ENCODE peak calls at places on chromosome 4, in eight cellular contexts. One of them, this sample, is unnamed.

GRCh38 chr4:71338846-71339593 is at the start of gene SLC4A4:
- DNase-seq in thoracic aorta: no peak
- DNase-seq in NCI-H774: no peak
- DNase-seq in endodermal cell: no peak
- DNase-seq in stimulated activated naive CD4-positive, alpha-beta T cell: no peak
- DNase-seq in neural progenitor cell: no peak
- DNase-seq in cardiac fibroblast: peak; percentile 68
- DNase-seq in A549: no peak
- DNase-seq in this sample: no peak

GRCh38 chr4:72974694-72975487 is 94.6 kb downstream of the COX18 start:
- DNase-seq in A549: no peak
- DNase-seq in neural progenitor cell: no peak
- DNase-seq in stimulated activated naive CD4-positive, alpha-beta T cell: no peak
- DNase-seq in thoracic aorta: no peak
- DNase-seq in cardiac fibroblast: peak; percentile 76
- DNase-seq in NCI-H774: peak; percentile 21
- DNase-seq in endodermal cell: no peak
- DNase-seq in this sample: no peak

GRCh38 chr4:165799384-165799815 is 73.6 kb upstream of the TLL1 start:
- DNase-seq in thoracic aorta: no peak
- DNase-seq in endodermal cell: no peak
- DNase-seq in NCI-H774: no peak
- DNase-seq in cardiac fibroblast: no peak
- DNase-seq in neural progenitor cell: no peak
- DNase-seq in A549: no peak
- DNase-seq in stimulated activated naive CD4-positive, alpha-beta T cell: no peak
- DNase-seq in this sample: no peak

GRCh38 chr4:5199912-5200311 is 148.6 kb downstream of the STK32B start:
- DNase-seq in cardiac fibroblast: no peak
- DNase-seq in endodermal cell: no peak
- DNase-seq in NCI-H774: no peak
- DNase-seq in A549: no peak
- DNase-seq in neural progenitor cell: peak; percentile 21
- DNase-seq in thoracic aorta: no peak
- DNase-seq in stimulated activated naive CD4-positive, alpha-beta T cell: no peak
- DNase-seq in this sample: no peak

GRCh38 chr4:82247629-82248028 is 126.2 kb downstream of the HNRNPD start:
- DNase-seq in endodermal cell: peak; percentile 66
- DNase-seq in neural progenitor cell: no peak
- DNase-seq in stimulated activated naive CD4-positive, alpha-beta T cell: no peak
- DNase-seq in NCI-H774: no peak
- DNase-seq in thoracic aorta: no peak
- DNase-seq in cardiac fibroblast: no peak
- DNase-seq in A549: no peak
- DNase-seq in this sample: no peak

GRCh38 chr4:102533916-102534315 is 32.8 kb downstream of the NFKB1 start:
- DNase-seq in NCI-H774: no peak
- DNase-seq in endodermal cell: no peak
- DNase-seq in stimulated activated naive CD4-positive, alpha-beta T cell: no peak
- DNase-seq in cardiac fibroblast: no peak
- DNase-seq in thoracic aorta: no peak
- DNase-seq in neural progenitor cell: no peak
- DNase-seq in A549: no peak
- DNase-seq in this sample: no peak

GRCh38 chr4:130210871-130211270 is 1114.9 kb downstream of the C4orf33 start:
- DNase-seq in NCI-H774: no peak
- DNase-seq in endodermal cell: no peak
- DNase-seq in thoracic aorta: no peak
- DNase-seq in neural progenitor cell: no peak
- DNase-seq in cardiac fibroblast: peak; percentile 92
- DNase-seq in A549: no peak
- DNase-seq in stimulated activated naive CD4-positive, alpha-beta T cell: no peak
- DNase-seq in this sample: no peak

GRCh38 chr4:37450911-37451310 is 206.4 kb downstream of the NWD2 start:
- DNase-seq in thoracic aorta: no peak
- DNase-seq in cardiac fibroblast: no peak
- DNase-seq in neural progenitor cell: no peak
- DNase-seq in endodermal cell: no peak
- DNase-seq in stimulated activated naive CD4-positive, alpha-beta T cell: no peak
- DNase-seq in NCI-H774: no peak
- DNase-seq in A549: no peak
- DNase-seq in this sample: no peak

GRCh38 chr4:184534511-184535391 is 60.4 kb upstream of the IRF2 start:
- DNase-seq in endodermal cell: no peak
- DNase-seq in cardiac fibroblast: peak; percentile 88
- DNase-seq in thoracic aorta: no peak
- DNase-seq in neural progenitor cell: no peak
- DNase-seq in A549: no peak
- DNase-seq in NCI-H774: no peak
- DNase-seq in stimulated activated naive CD4-positive, alpha-beta T cell: no peak
- DNase-seq in this sample: no peak

GRCh38 chr4:188005561-188005960 is 10.0 kb downstream of the ZFP42 start:
- DNase-seq in A549: no peak
- DNase-seq in thoracic aorta: no peak
- DNase-seq in neural progenitor cell: no peak
- DNase-seq in cardiac fibroblast: no peak
- DNase-seq in NCI-H774: no peak
- DNase-seq in stimulated activated naive CD4-positive, alpha-beta T cell: no peak
- DNase-seq in endodermal cell: no peak
- DNase-seq in this sample: no peak

GRCh38 chr4:121666091-121666679 is 30.6 kb downstream of the ANXA5 start:
- DNase-seq in cardiac fibroblast: no peak
- DNase-seq in NCI-H774: no peak
- DNase-seq in A549: no peak
- DNase-seq in endodermal cell: no peak
- DNase-seq in stimulated activated naive CD4-positive, alpha-beta T cell: no peak
- DNase-seq in neural progenitor cell: no peak
- DNase-seq in thoracic aorta: no peak
- DNase-seq in this sample: no peak

GRCh38 chr4:168893807-168894206 is 116.2 kb downstream of the CBR4 start:
- DNase-seq in NCI-H774: no peak
- DNase-seq in neural progenitor cell: no peak
- DNase-seq in cardiac fibroblast: no peak
- DNase-seq in A549: no peak
- DNase-seq in stimulated activated naive CD4-positive, alpha-beta T cell: no peak
- DNase-seq in thoracic aorta: no peak
- DNase-seq in endodermal cell: no peak
- DNase-seq in this sample: no peak

GRCh38 chr4:159137176-159137575 is 34.3 kb downstream of the RAPGEF2 start:
- DNase-seq in cardiac fibroblast: no peak
- DNase-seq in thoracic aorta: no peak
- DNase-seq in endodermal cell: no peak
- DNase-seq in stimulated activated naive CD4-positive, alpha-beta T cell: no peak
- DNase-seq in A549: no peak
- DNase-seq in neural progenitor cell: peak; percentile 24
- DNase-seq in NCI-H774: peak; percentile 60
- DNase-seq in this sample: no peak

GRCh38 chr4:177964693-177965168 is 522.5 kb upstream of the AGA start:
- DNase-seq in neural progenitor cell: no peak
- DNase-seq in A549: no peak
- DNase-seq in NCI-H774: no peak
- DNase-seq in thoracic aorta: no peak
- DNase-seq in cardiac fibroblast: no peak
- DNase-seq in stimulated activated naive CD4-positive, alpha-beta T cell: no peak
- DNase-seq in endodermal cell: no peak
- DNase-seq in this sample: no peak

GRCh38 chr4:74527049-74527448 is 82.1 kb downstream of the AREG start:
- DNase-seq in cardiac fibroblast: no peak
- DNase-seq in NCI-H774: no peak
- DNase-seq in stimulated activated naive CD4-positive, alpha-beta T cell: no peak
- DNase-seq in endodermal cell: no peak
- DNase-seq in neural progenitor cell: no peak
- DNase-seq in A549: no peak
- DNase-seq in thoracic aorta: no peak
- DNase-seq in this sample: no peak

GRCh38 chr4:133483600-133484246 is 334.6 kb downstream of the PCDH10 start:
- DNase-seq in thoracic aorta: no peak
- DNase-seq in A549: no peak
- DNase-seq in neural progenitor cell: peak; percentile 40
- DNase-seq in NCI-H774: no peak
- DNase-seq in stimulated activated naive CD4-positive, alpha-beta T cell: no peak
- DNase-seq in cardiac fibroblast: peak; percentile 36
- DNase-seq in endodermal cell: peak; percentile 51
- DNase-seq in this sample: no peak

GRCh38 chr4:158624889-158625478 is 46.7 kb downstream of the C4orf46 start:
- DNase-seq in A549: peak; percentile 6
- DNase-seq in stimulated activated naive CD4-positive, alpha-beta T cell: no peak
- DNase-seq in NCI-H774: peak; percentile 13
- DNase-seq in thoracic aorta: no peak
- DNase-seq in endodermal cell: peak; percentile 55
- DNase-seq in cardiac fibroblast: peak; percentile 88
- DNase-seq in neural progenitor cell: peak; percentile 75
- DNase-seq in this sample: no peak

GRCh38 chr4:118920247-118920646 is 31.6 kb downstream of the SYNPO2 start:
- DNase-seq in A549: no peak
- DNase-seq in neural progenitor cell: no peak
- DNase-seq in cardiac fibroblast: peak; percentile 40
- DNase-seq in endodermal cell: no peak
- DNase-seq in thoracic aorta: no peak
- DNase-seq in stimulated activated naive CD4-positive, alpha-beta T cell: no peak
- DNase-seq in NCI-H774: no peak
- DNase-seq in this sample: no peak

GRCh38 chr4:100258675-100259074 is 68.4 kb upstream of the DDIT4L start:
- DNase-seq in A549: no peak
- DNase-seq in thoracic aorta: no peak
- DNase-seq in neural progenitor cell: no peak
- DNase-seq in NCI-H774: no peak
- DNase-seq in cardiac fibroblast: no peak
- DNase-seq in stimulated activated naive CD4-positive, alpha-beta T cell: no peak
- DNase-seq in endodermal cell: no peak
- DNase-seq in this sample: no peak

GRCh38 chr4:151961456-151961855 is 200.6 kb upstream of the GATB start:
- DNase-seq in NCI-H774: no peak
- DNase-seq in neural progenitor cell: no peak
- DNase-seq in cardiac fibroblast: no peak
- DNase-seq in A549: no peak
- DNase-seq in stimulated activated naive CD4-positive, alpha-beta T cell: no peak
- DNase-seq in endodermal cell: no peak
- DNase-seq in thoracic aorta: no peak
- DNase-seq in this sample: no peak

GRCh38 chr4:162456106-162456505 is 292.3 kb upstream of the FSTL5 start:
- DNase-seq in cardiac fibroblast: no peak
- DNase-seq in A549: no peak
- DNase-seq in neural progenitor cell: no peak
- DNase-seq in NCI-H774: no peak
- DNase-seq in endodermal cell: no peak
- DNase-seq in stimulated activated naive CD4-positive, alpha-beta T cell: no peak
- DNase-seq in thoracic aorta: no peak
- DNase-seq in this sample: no peak

GRCh38 chr4:48504352-48504751 is 14.3 kb downstream of the ZAR1 start:
- DNase-seq in NCI-H774: no peak
- DNase-seq in neural progenitor cell: no peak
- DNase-seq in stimulated activated naive CD4-positive, alpha-beta T cell: no peak
- DNase-seq in endodermal cell: no peak
- DNase-seq in cardiac fibroblast: no peak
- DNase-seq in A549: no peak
- DNase-seq in thoracic aorta: no peak
- DNase-seq in this sample: no peak